ENCODE peak calls at places on chromosomes 4 and X, in eight cellular contexts. N, Q, H, C, S, J, Y and A are unnamed samples.
A peak's percentile ranks its signal among the peaks of the same experiment; 100 is the strongest.

GRCh38 chr4:98584265-98584664 is 74.1 kb downstream of the TSPAN5 start:
- ATAC-seq in N (no peak), Q (no peak), H (no peak), C (no peak), S (no peak), J (peak; percentile 77), Y (peak; percentile 80), A (no peak)

GRCh38 chr4:91961504-91961903 is 342.3 kb upstream of the GRID2 start:
- ATAC-seq in N (no peak), Q (no peak), H (no peak), C (no peak), S (no peak), J (no peak), Y (no peak), A (no peak)

GRCh38 chr4:174864031-174864430 is 35.0 kb upstream of the GLRA3 start:
- ATAC-seq in N (no peak), Q (no peak), H (no peak), C (no peak), S (no peak), J (no peak), Y (no peak), A (no peak)

GRCh38 chrX:153944140-153944799 is at the start of gene RENBP:
- ATAC-seq in N (peak; percentile 54), Q (peak; percentile 47), H (peak; percentile 35), C (peak; percentile 49), S (peak; percentile 31), J (no peak), Y (peak; percentile 74), A (peak; percentile 77)

GRCh38 chrX:16903274-16904019 is 33.3 kb upstream of the RBBP7 start:
- ATAC-seq in N (no peak), Q (no peak), H (no peak), C (no peak), S (no peak), J (no peak), Y (no peak), A (peak; percentile 41)

GRCh38 chr4:169724251-169724650 is 33.5 kb downstream of the HPF1 start:
- ATAC-seq in N (no peak), Q (no peak), H (no peak), C (no peak), S (no peak), J (no peak), Y (no peak), A (no peak)

GRCh38 chrX:20523626-20524312 is 257.1 kb upstream of the RPS6KA3 start:
- ATAC-seq in N (peak; percentile 83), Q (peak; percentile 91), H (peak; percentile 75), C (peak; percentile 63), S (peak; percentile 72), J (no peak), Y (no peak), A (no peak)

GRCh38 chr4:177185579-177185978 is 124.1 kb upstream of the NEIL3 start:
- ATAC-seq in N (no peak), Q (peak; percentile 50), H (no peak), C (no peak), S (no peak), J (no peak), Y (no peak), A (peak; percentile 43)

GRCh38 chr4:173652283-173652931 is 122.4 kb upstream of the HAND2 start:
- ATAC-seq in N (no peak), Q (no peak), H (no peak), C (no peak), S (no peak), J (no peak), Y (no peak), A (no peak)

GRCh38 chr4:137609693-137610450 is 77.6 kb upstream of the PCDH18 start:
- ATAC-seq in N (no peak), Q (no peak), H (no peak), C (no peak), S (no peak), J (no peak), Y (no peak), A (no peak)

GRCh38 chr4:8221476-8221875 is 22.4 kb downstream of the SH3TC1 start:
- ATAC-seq in N (peak; percentile 64), Q (peak; percentile 68), H (peak; percentile 70), C (peak; percentile 73), S (peak; percentile 86), J (no peak), Y (peak; percentile 61), A (peak; percentile 58)

GRCh38 chr4:184320630-184321029 is 103.0 kb upstream of the ENPP6 start:
- ATAC-seq in N (no peak), Q (no peak), H (no peak), C (no peak), S (no peak), J (no peak), Y (no peak), A (no peak)

GRCh38 chr4:10437735-10438134 is 19.5 kb downstream of the ZNF518B start:
- ATAC-seq in N (no peak), Q (no peak), H (no peak), C (no peak), S (no peak), J (no peak), Y (no peak), A (no peak)